ENCODE peak calls at places on chromosomes 16 and 17, in nine cellular contexts. F is heart left ventricle, Z is IMR-90, K is esophagus squamous epithelium, Y is ovary, V is stomach, P is HCT116, W is Peyer's patch, L is transverse colon. A is an unnamed sample.

GRCh38 chr16:26649646-26650045 is 417.1 kb upstream of the C16orf82 start:
- DNase-seq in F (no peak), Z (no peak), K (no peak), Y (no peak), V (no peak), P (no peak), W (no peak), L (no peak), A (no peak)

GRCh38 chr16:77214411-77215138 is 15.4 kb downstream of the SYCE1L start:
- DNase-seq in F (no peak), Z (no peak), K (no peak), Y (no peak), V (no peak), P (no peak), W (no peak), L (no peak), A (no peak)

GRCh38 chr17:64741038-64741641 is 79.0 kb upstream of the SMURF2 start:
- DNase-seq in F (peak; percentile 41), Z (peak; percentile 76), K (no peak), Y (no peak), V (peak; percentile 50), P (no peak), W (no peak), L (no peak), A (peak; percentile 20)

GRCh38 chr16:13307861-13308260 is 406.5 kb downstream of the SHISA9 start:
- DNase-seq in F (no peak), Z (no peak), K (no peak), Y (no peak), V (no peak), P (no peak), W (no peak), L (no peak), A (no peak)

GRCh38 chr16:3431779-3432219 is 11.5 kb downstream of the ZNF597 start:
- DNase-seq in F (peak; percentile 32), Z (peak; percentile 31), K (no peak), Y (peak; percentile 74), V (peak; percentile 35), P (no peak), W (no peak), L (peak; percentile 19), A (peak; percentile 61)

GRCh38 chr16:56325956-56326355 is 99.4 kb downstream of the AMFR start:
- DNase-seq in F (no peak), Z (no peak), K (no peak), Y (no peak), V (no peak), P (no peak), W (no peak), L (no peak), A (no peak)

GRCh38 chr17:4584835-4585187 is 482 bp downstream of the SMTNL2 start:
- DNase-seq in F (no peak), Z (no peak), K (no peak), Y (peak; percentile 58), V (no peak), P (no peak), W (no peak), L (no peak), A (no peak)

GRCh38 chr16:58053682-58054005 is 28.1 kb downstream of the MMP15 start:
- DNase-seq in F (no peak), Z (no peak), K (no peak), Y (no peak), V (no peak), P (no peak), W (no peak), L (no peak), A (no peak)

GRCh38 chr16:11252482-11252931 is 3.5 kb downstream of the SOCS1 start:
- DNase-seq in F (no peak), Z (no peak), K (no peak), Y (no peak), V (no peak), P (no peak), W (no peak), L (no peak), A (no peak)

GRCh38 chr17:61009619-61010018 is 332.0 kb downstream of the BCAS3 start:
- DNase-seq in F (peak; percentile 33), Z (peak; percentile 42), K (no peak), Y (no peak), V (no peak), P (no peak), W (no peak), L (no peak), A (no peak)

GRCh38 chr17:5211458-5211857 is 19.8 kb upstream of the ZNF594 start:
- DNase-seq in F (no peak), Z (no peak), K (no peak), Y (no peak), V (no peak), P (no peak), W (no peak), L (no peak), A (no peak)

GRCh38 chr17:31674717-31675349 is 184.2 kb downstream of the COPRS start:
- DNase-seq in F (no peak), Z (peak; percentile 80), K (no peak), Y (no peak), V (no peak), P (no peak), W (no peak), L (no peak), A (no peak)

GRCh38 chr17:39196191-39196819 is 1.2 kb downstream of the CACNB1 start:
- DNase-seq in F (no peak), Z (no peak), K (no peak), Y (no peak), V (no peak), P (no peak), W (no peak), L (peak; percentile 24), A (no peak)

GRCh38 chr16:3838600-3839401 is 41.7 kb downstream of the CREBBP start:
- DNase-seq in F (no peak), Z (peak; percentile 30), K (no peak), Y (no peak), V (no peak), P (no peak), W (no peak), L (no peak), A (no peak)

GRCh38 chr16:73019456-73020362 is 28.2 kb downstream of the ZFHX3 start:
- DNase-seq in F (no peak), Z (peak; percentile 89), K (no peak), Y (no peak), V (no peak), P (peak; percentile 45), W (no peak), L (no peak), A (no peak)
- H3K27me3 ChIP-seq in F (no peaks in the 10 kb centered on the region), Z (no peaks in the 10 kb centered on the region), K (no peaks in the 10 kb centered on the region), Y (no peaks in the 10 kb centered on the region), V (no peaks in the 10 kb centered on the region), P (no peaks in the 10 kb centered on the region), W (no peaks in the 10 kb centered on the region), L (no peaks in the 10 kb centered on the region), A (no peaks in the 10 kb centered on the region)

GRCh38 chr17:76735586-76736348 is 1.4 kb downstream of the SRSF2 start:
- DNase-seq in F (no peak), Z (no peak), K (no peak), Y (no peak), V (no peak), P (no peak), W (no peak), L (no peak), A (no peak)
- TF ChIP-seq POLR2A in F (no peak), Z (no peak), K (no peak), Y (no peak), V (no peak), P (no peak), W (no peak), L (no peak), A (no peak)

GRCh38 chr16:69712914-69713581 is 13.3 kb downstream of the NQO1 start:
- DNase-seq in F (no peak), Z (no peak), K (no peak), Y (no peak), V (no peak), P (no peak), W (no peak), L (no peak), A (no peak)

GRCh38 chr16:69721441-69721957 is 4.9 kb downstream of the NQO1 start:
- DNase-seq in F (no peak), Z (no peak), K (no peak), Y (no peak), V (no peak), P (no peak), W (no peak), L (no peak), A (no peak)

GRCh38 chr16:69718365-69718764 is 8.0 kb downstream of the NQO1 start:
- DNase-seq in F (no peak), Z (no peak), K (no peak), Y (no peak), V (no peak), P (no peak), W (no peak), L (no peak), A (no peak)

GRCh38 chr16:69720822-69721430 is 5.4 kb downstream of the NQO1 start:
- DNase-seq in F (no peak), Z (no peak), K (no peak), Y (no peak), V (no peak), P (no peak), W (no peak), L (no peak), A (no peak)

DNA sequence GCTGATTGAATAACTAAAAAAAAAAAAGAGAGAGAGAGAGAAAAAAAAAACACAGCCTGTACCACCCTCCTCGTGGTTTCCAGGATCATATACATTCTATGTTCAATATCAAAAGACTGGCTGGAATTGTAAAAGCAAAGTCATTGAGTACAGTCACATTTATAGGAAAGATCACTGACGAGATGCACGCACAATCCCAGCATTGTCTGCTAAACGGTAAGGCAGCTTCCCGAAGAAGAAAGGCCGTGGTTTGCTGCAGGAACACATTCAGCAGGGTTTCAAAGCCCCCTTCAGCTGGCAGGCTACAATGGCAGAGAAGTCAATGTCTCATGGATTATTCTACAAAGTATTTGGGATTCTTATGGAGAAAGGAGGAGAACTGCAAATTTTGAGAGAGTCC is 9.3 kb downstream of the NQO1 start:
- DNase-seq in F (no peak), Z (no peak), K (no peak), Y (no peak), V (no peak), P (no peak), W (no peak), L (no peak), A (no peak)
- H3K27me3 ChIP-seq in F (no peaks in the 10 kb centered on the region), Z (no peaks in the 10 kb centered on the region), K (no peaks in the 10 kb centered on the region), Y (no peaks in the 10 kb centered on the region), V (no peaks in the 10 kb centered on the region), P (no peaks in the 10 kb centered on the region), W (no peaks in the 10 kb centered on the region), L (no peaks in the 10 kb centered on the region), A (no peaks in the 10 kb centered on the region)

GRCh38 chr17:41794603-41794975 is 8.1 kb upstream of the JUP start:
- DNase-seq in F (no peak), Z (no peak), K (no peak), Y (no peak), V (no peak), P (no peak), W (no peak), L (no peak), A (no peak)

GRCh38 chr17:41797377-41797776 is 10.9 kb upstream of the JUP start:
- DNase-seq in F (no peak), Z (no peak), K (no peak), Y (no peak), V (no peak), P (no peak), W (no peak), L (no peak), A (no peak)

GRCh38 chr17:41796066-41796895 is 9.8 kb upstream of the JUP start:
- DNase-seq in F (no peak), Z (no peak), K (no peak), Y (no peak), V (no peak), P (no peak), W (no peak), L (no peak), A (no peak)

GRCh38 chr17:41793749-41794602 is 7.5 kb upstream of the JUP start:
- DNase-seq in F (peak; percentile 43), Z (peak; percentile 59), K (no peak), Y (peak; percentile 60), V (no peak), P (no peak), W (peak; percentile 67), L (no peak), A (no peak)

GRCh38 chr17:41792835-41793748 is 6.6 kb upstream of the JUP start:
- DNase-seq in F (peak; percentile 74), Z (peak; percentile 60), K (no peak), Y (peak; percentile 69), V (peak; percentile 83), P (peak; percentile 79), W (peak; percentile 88), L (peak; percentile 81), A (peak; percentile 76)
- TF ChIP-seq POLR2A in F (peak; percentile 37), Z (no peak), K (peak; percentile 45), Y (no peak), V (no peak), P (no peak), W (peak; percentile 85), L (peak; percentile 65), A (peak; percentile 45)